ENCODE peak calls at places on chromosomes 6 and 20, in eight cellular contexts. One of them, this sample, is unnamed. For H3K4me1, the result is how much of the 10 kb centered on the place peaks cover.

GRCh38 chr6:150208606-150209352 is 65.9 kb downstream of the PPP1R14C start:
- ATAC-seq in A549: no peak
- ATAC-seq in CD8-positive, alpha-beta T cell: no peak
- ATAC-seq in mucosa of descending colon: no peak
- ATAC-seq in GM23338: no peak
- ATAC-seq in lower lobe of right lung: no peak
- ATAC-seq in right lobe of liver: no peak
- ATAC-seq in heart right ventricle: peak
- ATAC-seq in this sample: no peak

GRCh38 chr6:43013020-43013842 is 515 bp downstream of the MEA1 start:
- ATAC-seq in heart right ventricle: no peak
- ATAC-seq in right lobe of liver: no peak
- ATAC-seq in GM23338: peak
- ATAC-seq in A549: peak
- ATAC-seq in CD8-positive, alpha-beta T cell: no peak
- ATAC-seq in lower lobe of right lung: peak
- ATAC-seq in mucosa of descending colon: no peak
- ATAC-seq in this sample: no peak

GRCh38 chr6:56677559-56677958 is 34.9 kb upstream of the DST start:
- ATAC-seq in right lobe of liver: no peak
- ATAC-seq in lower lobe of right lung: no peak
- ATAC-seq in CD8-positive, alpha-beta T cell: no peak
- ATAC-seq in heart right ventricle: peak
- ATAC-seq in GM23338: no peak
- ATAC-seq in A549: no peak
- ATAC-seq in mucosa of descending colon: peak
- ATAC-seq in this sample: no peak

GRCh38 chr6:3388786-3389185 is 68.1 kb downstream of the SLC22A23 start:
- ATAC-seq in mucosa of descending colon: no peak
- ATAC-seq in right lobe of liver: no peak
- ATAC-seq in GM23338: no peak
- ATAC-seq in heart right ventricle: no peak
- ATAC-seq in A549: no peak
- ATAC-seq in CD8-positive, alpha-beta T cell: no peak
- ATAC-seq in lower lobe of right lung: no peak
- ATAC-seq in this sample: no peak

GRCh38 chr6:142774292-142774691 is 170.7 kb downstream of the HIVEP2 start:
- ATAC-seq in A549: no peak
- ATAC-seq in CD8-positive, alpha-beta T cell: no peak
- ATAC-seq in right lobe of liver: no peak
- ATAC-seq in GM23338: no peak
- ATAC-seq in heart right ventricle: no peak
- ATAC-seq in mucosa of descending colon: peak
- ATAC-seq in lower lobe of right lung: no peak
- ATAC-seq in this sample: no peak

GRCh38 chr6:13512900-13513299 is 25.5 kb upstream of the GFOD1 start:
- ATAC-seq in heart right ventricle: no peak
- ATAC-seq in CD8-positive, alpha-beta T cell: no peak
- ATAC-seq in lower lobe of right lung: no peak
- ATAC-seq in mucosa of descending colon: no peak
- ATAC-seq in GM23338: no peak
- ATAC-seq in A549: no peak
- ATAC-seq in right lobe of liver: no peak
- ATAC-seq in this sample: no peak

GRCh38 chr20:64232794-64233193 is 22.8 kb upstream of the PCMTD2 start:
- ATAC-seq in mucosa of descending colon: peak
- ATAC-seq in CD8-positive, alpha-beta T cell: no peak
- ATAC-seq in right lobe of liver: no peak
- ATAC-seq in lower lobe of right lung: no peak
- ATAC-seq in GM23338: no peak
- ATAC-seq in heart right ventricle: peak
- ATAC-seq in A549: no peak
- ATAC-seq in this sample: no peak

GRCh38 chr20:47249913-47250312 is 106.6 kb downstream of the ZMYND8 start:
- ATAC-seq in heart right ventricle: no peak
- ATAC-seq in CD8-positive, alpha-beta T cell: no peak
- ATAC-seq in right lobe of liver: no peak
- ATAC-seq in A549: no peak
- ATAC-seq in mucosa of descending colon: no peak
- ATAC-seq in GM23338: no peak
- ATAC-seq in lower lobe of right lung: no peak
- ATAC-seq in this sample: no peak

GRCh38 chr6:128259036-128259734 is 261.2 kb downstream of the PTPRK start:
- ATAC-seq in right lobe of liver: no peak
- ATAC-seq in GM23338: no peak
- ATAC-seq in heart right ventricle: no peak
- ATAC-seq in CD8-positive, alpha-beta T cell: peak
- ATAC-seq in A549: no peak
- ATAC-seq in lower lobe of right lung: peak
- ATAC-seq in mucosa of descending colon: peak
- ATAC-seq in this sample: no peak

GRCh38 chr6:73665686-73666319 is 12.0 kb upstream of the SLC17A5 start:
- ATAC-seq in A549: peak
- ATAC-seq in lower lobe of right lung: no peak
- ATAC-seq in CD8-positive, alpha-beta T cell: no peak
- ATAC-seq in heart right ventricle: no peak
- ATAC-seq in right lobe of liver: no peak
- ATAC-seq in GM23338: no peak
- ATAC-seq in mucosa of descending colon: peak
- ATAC-seq in this sample: no peak

GRCh38 chr6:135850882-135851281 is 619 bp upstream of the PDE7B start:
- ATAC-seq in right lobe of liver: no peak
- ATAC-seq in heart right ventricle: no peak
- ATAC-seq in GM23338: no peak
- ATAC-seq in mucosa of descending colon: no peak
- ATAC-seq in CD8-positive, alpha-beta T cell: no peak
- ATAC-seq in A549: peak
- ATAC-seq in lower lobe of right lung: no peak
- ATAC-seq in this sample: no peak

GRCh38 chr6:35140991-35141720 is at the start of gene TCP11:
- ATAC-seq in GM23338: peak
- ATAC-seq in heart right ventricle: peak
- ATAC-seq in lower lobe of right lung: peak
- ATAC-seq in A549: no peak
- ATAC-seq in CD8-positive, alpha-beta T cell: no peak
- ATAC-seq in mucosa of descending colon: peak
- ATAC-seq in right lobe of liver: no peak
- ATAC-seq in this sample: peak

GRCh38 chr6:89290401-89291155 is 24.5 kb downstream of the GABRR2 start:
- ATAC-seq in GM23338: no peak
- ATAC-seq in right lobe of liver: peak
- ATAC-seq in A549: no peak
- ATAC-seq in heart right ventricle: no peak
- ATAC-seq in CD8-positive, alpha-beta T cell: no peak
- ATAC-seq in lower lobe of right lung: no peak
- ATAC-seq in mucosa of descending colon: peak
- ATAC-seq in this sample: no peak

GRCh38 chr6:14759976-14760672 is 485.7 kb upstream of the JARID2 start:
- ATAC-seq in A549: no peak
- ATAC-seq in heart right ventricle: no peak
- ATAC-seq in CD8-positive, alpha-beta T cell: no peak
- ATAC-seq in mucosa of descending colon: peak
- ATAC-seq in right lobe of liver: peak
- ATAC-seq in lower lobe of right lung: no peak
- ATAC-seq in GM23338: no peak
- ATAC-seq in this sample: no peak

GRCh38 chr6:14763616-14764015 is 482.3 kb upstream of the JARID2 start:
- ATAC-seq in A549: peak
- ATAC-seq in heart right ventricle: no peak
- ATAC-seq in GM23338: no peak
- ATAC-seq in right lobe of liver: no peak
- ATAC-seq in lower lobe of right lung: no peak
- ATAC-seq in CD8-positive, alpha-beta T cell: no peak
- ATAC-seq in mucosa of descending colon: no peak
- ATAC-seq in this sample: no peak

GRCh38 chr6:14765106-14765505 is 480.8 kb upstream of the JARID2 start:
- ATAC-seq in A549: no peak
- ATAC-seq in CD8-positive, alpha-beta T cell: no peak
- ATAC-seq in heart right ventricle: no peak
- ATAC-seq in right lobe of liver: no peak
- ATAC-seq in lower lobe of right lung: no peak
- ATAC-seq in mucosa of descending colon: no peak
- ATAC-seq in GM23338: no peak
- ATAC-seq in this sample: no peak

GRCh38 chr6:14763139-14763538 is 482.7 kb upstream of the JARID2 start:
- ATAC-seq in heart right ventricle: no peak
- ATAC-seq in GM23338: no peak
- ATAC-seq in CD8-positive, alpha-beta T cell: no peak
- ATAC-seq in mucosa of descending colon: peak
- ATAC-seq in A549: peak
- ATAC-seq in lower lobe of right lung: no peak
- ATAC-seq in right lobe of liver: peak
- ATAC-seq in this sample: no peak

GRCh38 chr6:14762077-14762476 is 483.8 kb upstream of the JARID2 start:
- ATAC-seq in mucosa of descending colon: peak
- ATAC-seq in GM23338: no peak
- ATAC-seq in A549: no peak
- ATAC-seq in right lobe of liver: peak
- ATAC-seq in lower lobe of right lung: no peak
- ATAC-seq in heart right ventricle: no peak
- ATAC-seq in CD8-positive, alpha-beta T cell: no peak
- ATAC-seq in this sample: no peak
- H3K4me1 ChIP-seq in mucosa of descending colon: under half
- H3K4me1 ChIP-seq in GM23338: under half
- H3K4me1 ChIP-seq in A549: half or more
- H3K4me1 ChIP-seq in right lobe of liver: half or more
- H3K4me1 ChIP-seq in lower lobe of right lung: under half
- H3K4me1 ChIP-seq in heart right ventricle: under half
- H3K4me1 ChIP-seq in CD8-positive, alpha-beta T cell: under half
- H3K4me1 ChIP-seq in this sample: under half

GRCh38 chr6:160022101-160022500 is 53.2 kb downstream of the IGF2R start:
- ATAC-seq in right lobe of liver: no peak
- ATAC-seq in heart right ventricle: no peak
- ATAC-seq in GM23338: no peak
- ATAC-seq in A549: no peak
- ATAC-seq in lower lobe of right lung: no peak
- ATAC-seq in CD8-positive, alpha-beta T cell: no peak
- ATAC-seq in mucosa of descending colon: no peak
- ATAC-seq in this sample: no peak
- TF ChIP-seq CTCF in right lobe of liver: no peak
- TF ChIP-seq CTCF in heart right ventricle: no peak
- TF ChIP-seq CTCF in GM23338: no peak
- TF ChIP-seq CTCF in A549: no peak
- TF ChIP-seq CTCF in lower lobe of right lung: no peak
- TF ChIP-seq CTCF in CD8-positive, alpha-beta T cell: no peak
- TF ChIP-seq CTCF in mucosa of descending colon: no peak
- TF ChIP-seq CTCF in this sample: no peak

GRCh38 chr6:161136655-161137054 is 137.2 kb downstream of the AGPAT4 start:
- ATAC-seq in CD8-positive, alpha-beta T cell: no peak
- ATAC-seq in GM23338: no peak
- ATAC-seq in lower lobe of right lung: no peak
- ATAC-seq in right lobe of liver: no peak
- ATAC-seq in heart right ventricle: no peak
- ATAC-seq in mucosa of descending colon: no peak
- ATAC-seq in A549: no peak
- ATAC-seq in this sample: no peak
- H3K4me3 ChIP-seq in CD8-positive, alpha-beta T cell: no peak
- H3K4me3 ChIP-seq in GM23338: no peak
- H3K4me3 ChIP-seq in lower lobe of right lung: no peak
- H3K4me3 ChIP-seq in right lobe of liver: no peak
- H3K4me3 ChIP-seq in heart right ventricle: no peak
- H3K4me3 ChIP-seq in mucosa of descending colon: no peak
- H3K4me3 ChIP-seq in A549: no peak
- H3K4me3 ChIP-seq in this sample: no peak

GRCh38 chr20:674936-675452 is 608 bp downstream of the SCRT2 start:
- ATAC-seq in GM23338: peak
- ATAC-seq in A549: peak
- ATAC-seq in lower lobe of right lung: no peak
- ATAC-seq in right lobe of liver: no peak
- ATAC-seq in mucosa of descending colon: no peak
- ATAC-seq in CD8-positive, alpha-beta T cell: no peak
- ATAC-seq in heart right ventricle: no peak
- ATAC-seq in this sample: peak

GRCh38 chr20:676967-677366 is 1.4 kb upstream of the SCRT2 start:
- ATAC-seq in mucosa of descending colon: no peak
- ATAC-seq in CD8-positive, alpha-beta T cell: no peak
- ATAC-seq in GM23338: no peak
- ATAC-seq in heart right ventricle: no peak
- ATAC-seq in A549: no peak
- ATAC-seq in lower lobe of right lung: no peak
- ATAC-seq in right lobe of liver: no peak
- ATAC-seq in this sample: no peak

GRCh38 chr20:673606-674005 is 2.0 kb downstream of the SCRT2 start:
- ATAC-seq in GM23338: no peak
- ATAC-seq in CD8-positive, alpha-beta T cell: no peak
- ATAC-seq in lower lobe of right lung: no peak
- ATAC-seq in heart right ventricle: no peak
- ATAC-seq in mucosa of descending colon: no peak
- ATAC-seq in A549: no peak
- ATAC-seq in right lobe of liver: no peak
- ATAC-seq in this sample: no peak

GRCh38 chr20:675453-676314 is at the start of gene SCRT2:
- ATAC-seq in right lobe of liver: peak
- ATAC-seq in A549: peak
- ATAC-seq in heart right ventricle: peak
- ATAC-seq in mucosa of descending colon: peak
- ATAC-seq in CD8-positive, alpha-beta T cell: peak
- ATAC-seq in GM23338: peak
- ATAC-seq in lower lobe of right lung: peak
- ATAC-seq in this sample: peak

GRCh38 chr20:676315-676937 is 824 bp upstream of the SCRT2 start:
- ATAC-seq in CD8-positive, alpha-beta T cell: no peak
- ATAC-seq in right lobe of liver: peak
- ATAC-seq in heart right ventricle: peak
- ATAC-seq in lower lobe of right lung: no peak
- ATAC-seq in mucosa of descending colon: no peak
- ATAC-seq in GM23338: peak
- ATAC-seq in A549: no peak
- ATAC-seq in this sample: no peak
- H3K4me1 ChIP-seq in CD8-positive, alpha-beta T cell: under half
- H3K4me1 ChIP-seq in right lobe of liver: under half
- H3K4me1 ChIP-seq in heart right ventricle: under half
- H3K4me1 ChIP-seq in lower lobe of right lung: under half
- H3K4me1 ChIP-seq in mucosa of descending colon: under half
- H3K4me1 ChIP-seq in GM23338: under half
- H3K4me1 ChIP-seq in A549: under half
- H3K4me1 ChIP-seq in this sample: under half

GRCh38 chr20:36210561-36210960 is 25.7 kb upstream of the AAR2 start:
- ATAC-seq in heart right ventricle: no peak
- ATAC-seq in GM23338: peak
- ATAC-seq in right lobe of liver: peak
- ATAC-seq in A549: peak
- ATAC-seq in lower lobe of right lung: no peak
- ATAC-seq in CD8-positive, alpha-beta T cell: no peak
- ATAC-seq in mucosa of descending colon: no peak
- ATAC-seq in this sample: no peak
- TF ChIP-seq CTCF in heart right ventricle: no peak
- TF ChIP-seq CTCF in GM23338: no peak
- TF ChIP-seq CTCF in right lobe of liver: no peak
- TF ChIP-seq CTCF in A549: no peak
- TF ChIP-seq CTCF in lower lobe of right lung: no peak
- TF ChIP-seq CTCF in CD8-positive, alpha-beta T cell: no peak
- TF ChIP-seq CTCF in mucosa of descending colon: no peak
- TF ChIP-seq CTCF in this sample: no peak

GRCh38 chr6:37319156-37319555 is 34.6 kb upstream of the RNF8 start:
- ATAC-seq in A549: no peak
- ATAC-seq in lower lobe of right lung: no peak
- ATAC-seq in GM23338: no peak
- ATAC-seq in CD8-positive, alpha-beta T cell: no peak
- ATAC-seq in right lobe of liver: no peak
- ATAC-seq in mucosa of descending colon: no peak
- ATAC-seq in heart right ventricle: peak
- ATAC-seq in this sample: no peak
- H3K4me3 ChIP-seq in A549: no peak
- H3K4me3 ChIP-seq in lower lobe of right lung: no peak
- H3K4me3 ChIP-seq in GM23338: no peak
- H3K4me3 ChIP-seq in CD8-positive, alpha-beta T cell: no peak
- H3K4me3 ChIP-seq in right lobe of liver: no peak
- H3K4me3 ChIP-seq in mucosa of descending colon: no peak
- H3K4me3 ChIP-seq in heart right ventricle: no peak
- H3K4me3 ChIP-seq in this sample: no peak